ENCODE peak calls at places on chromosome 3, in ten cellular contexts. One of them, this sample, is unnamed.

GRCh38 chr3:196619213-196619612 is 20.3 kb upstream of the NRROS start:
- DNase-seq in heart left ventricle: no peak
- DNase-seq in IMR-90: no peak
- DNase-seq in ovary: no peak
- DNase-seq in lower leg skin: no peak
- DNase-seq in K562: no peak
- DNase-seq in spleen: no peak
- DNase-seq in adrenal gland: no peak
- DNase-seq in prostate gland: no peak
- DNase-seq in GM12891: no peak
- DNase-seq in this sample: no peak

GRCh38 chr3:55882006-55882405 is 394.9 kb upstream of the WNT5A start:
- DNase-seq in lower leg skin: no peak
- DNase-seq in ovary: no peak
- DNase-seq in prostate gland: no peak
- DNase-seq in spleen: no peak
- DNase-seq in GM12891: no peak
- DNase-seq in IMR-90: no peak
- DNase-seq in adrenal gland: no peak
- DNase-seq in K562: no peak
- DNase-seq in heart left ventricle: no peak
- DNase-seq in this sample: peak; percentile 66

GRCh38 chr3:14225421-14225820 is 46.8 kb downstream of the LSM3 start:
- DNase-seq in ovary: no peak
- DNase-seq in heart left ventricle: no peak
- DNase-seq in prostate gland: no peak
- DNase-seq in lower leg skin: peak; percentile 78
- DNase-seq in spleen: no peak
- DNase-seq in IMR-90: no peak
- DNase-seq in adrenal gland: no peak
- DNase-seq in GM12891: no peak
- DNase-seq in K562: no peak
- DNase-seq in this sample: no peak

GRCh38 chr3:139122612-139123011 is 77.9 kb upstream of the PRR23C start:
- DNase-seq in heart left ventricle: no peak
- DNase-seq in GM12891: no peak
- DNase-seq in ovary: no peak
- DNase-seq in lower leg skin: no peak
- DNase-seq in IMR-90: no peak
- DNase-seq in K562: no peak
- DNase-seq in spleen: no peak
- DNase-seq in adrenal gland: no peak
- DNase-seq in prostate gland: no peak
- DNase-seq in this sample: peak; percentile 88

GRCh38 chr3:110744723-110745122 is 326.9 kb upstream of the NECTIN3 start:
- DNase-seq in GM12891: no peak
- DNase-seq in IMR-90: no peak
- DNase-seq in spleen: no peak
- DNase-seq in lower leg skin: no peak
- DNase-seq in K562: no peak
- DNase-seq in adrenal gland: no peak
- DNase-seq in heart left ventricle: no peak
- DNase-seq in prostate gland: no peak
- DNase-seq in ovary: no peak
- DNase-seq in this sample: no peak

GRCh38 chr3:101886626-101887025 is 37.3 kb downstream of the NFKBIZ start:
- DNase-seq in lower leg skin: no peak
- DNase-seq in K562: no peak
- DNase-seq in GM12891: no peak
- DNase-seq in heart left ventricle: no peak
- DNase-seq in IMR-90: no peak
- DNase-seq in ovary: no peak
- DNase-seq in spleen: no peak
- DNase-seq in adrenal gland: no peak
- DNase-seq in prostate gland: no peak
- DNase-seq in this sample: no peak

GRCh38 chr3:81743096-81744025 is 18.1 kb downstream of the GBE1 start:
- DNase-seq in prostate gland: no peak
- DNase-seq in spleen: no peak
- DNase-seq in GM12891: no peak
- DNase-seq in lower leg skin: no peak
- DNase-seq in adrenal gland: peak; percentile 78
- DNase-seq in heart left ventricle: peak; percentile 35
- DNase-seq in ovary: no peak
- DNase-seq in IMR-90: peak; percentile 98
- DNase-seq in K562: peak; percentile 22
- DNase-seq in this sample: peak; percentile 93

GRCh38 chr3:175397407-175397806 is 538.3 kb downstream of the NAALADL2 start:
- DNase-seq in K562: no peak
- DNase-seq in heart left ventricle: no peak
- DNase-seq in ovary: no peak
- DNase-seq in GM12891: no peak
- DNase-seq in IMR-90: no peak
- DNase-seq in prostate gland: no peak
- DNase-seq in adrenal gland: no peak
- DNase-seq in spleen: no peak
- DNase-seq in lower leg skin: no peak
- DNase-seq in this sample: no peak

GRCh38 chr3:115038831-115039230 is 108.3 kb downstream of the ZBTB20 start:
- DNase-seq in adrenal gland: no peak
- DNase-seq in prostate gland: no peak
- DNase-seq in heart left ventricle: no peak
- DNase-seq in K562: no peak
- DNase-seq in IMR-90: no peak
- DNase-seq in GM12891: no peak
- DNase-seq in spleen: no peak
- DNase-seq in ovary: no peak
- DNase-seq in lower leg skin: no peak
- DNase-seq in this sample: no peak

GRCh38 chr3:107206141-107206540 is 171.1 kb upstream of the CCDC54 start:
- DNase-seq in heart left ventricle: peak; percentile 32
- DNase-seq in IMR-90: peak; percentile 59
- DNase-seq in lower leg skin: no peak
- DNase-seq in adrenal gland: peak; percentile 36
- DNase-seq in ovary: no peak
- DNase-seq in spleen: no peak
- DNase-seq in prostate gland: no peak
- DNase-seq in GM12891: peak; percentile 4
- DNase-seq in K562: peak; percentile 36
- DNase-seq in this sample: no peak

GRCh38 chr3:62586356-62586755 is 213.0 kb upstream of the FEZF2 start:
- DNase-seq in spleen: no peak
- DNase-seq in ovary: no peak
- DNase-seq in prostate gland: no peak
- DNase-seq in IMR-90: peak; percentile 46
- DNase-seq in adrenal gland: no peak
- DNase-seq in GM12891: no peak
- DNase-seq in lower leg skin: no peak
- DNase-seq in heart left ventricle: no peak
- DNase-seq in K562: no peak
- DNase-seq in this sample: no peak

GRCh38 chr3:141487419-141488345 is 855 bp downstream of the RASA2 start:
- DNase-seq in ovary: peak; percentile 80
- DNase-seq in heart left ventricle: peak; percentile 65
- DNase-seq in IMR-90: peak; percentile 44
- DNase-seq in spleen: peak; percentile 98
- DNase-seq in lower leg skin: peak; percentile 95
- DNase-seq in GM12891: peak; percentile 56
- DNase-seq in K562: peak; percentile 76
- DNase-seq in prostate gland: peak; percentile 81
- DNase-seq in adrenal gland: peak; percentile 65
- DNase-seq in this sample: no peak
- TF ChIP-seq POLR2A in ovary: no peak
- TF ChIP-seq POLR2A in heart left ventricle: peak; percentile 13
- TF ChIP-seq POLR2A in IMR-90: no peak
- TF ChIP-seq POLR2A in spleen: no peak
- TF ChIP-seq POLR2A in lower leg skin: no peak
- TF ChIP-seq POLR2A in GM12891: no peak
- TF ChIP-seq POLR2A in K562: peak; percentile 83
- TF ChIP-seq POLR2A in prostate gland: peak; percentile 73
- TF ChIP-seq POLR2A in adrenal gland: no peak
- TF ChIP-seq POLR2A in this sample: no peak

GRCh38 chr3:15287565-15288330 is 44.6 kb downstream of the SH3BP5 start:
- DNase-seq in spleen: no peak
- DNase-seq in ovary: peak; percentile 77
- DNase-seq in K562: no peak
- DNase-seq in prostate gland: no peak
- DNase-seq in heart left ventricle: peak; percentile 36
- DNase-seq in adrenal gland: peak; percentile 81
- DNase-seq in IMR-90: peak; percentile 94
- DNase-seq in lower leg skin: no peak
- DNase-seq in GM12891: no peak
- DNase-seq in this sample: peak; percentile 93
- TF ChIP-seq POLR2A in spleen: no peak
- TF ChIP-seq POLR2A in ovary: no peak
- TF ChIP-seq POLR2A in K562: no peak
- TF ChIP-seq POLR2A in prostate gland: no peak
- TF ChIP-seq POLR2A in heart left ventricle: peak; percentile 15
- TF ChIP-seq POLR2A in adrenal gland: no peak
- TF ChIP-seq POLR2A in IMR-90: no peak
- TF ChIP-seq POLR2A in lower leg skin: no peak
- TF ChIP-seq POLR2A in GM12891: no peak
- TF ChIP-seq POLR2A in this sample: no peak

GRCh38 chr3:49025005-49025792 is 3.3 kb downstream of the NDUFAF3 start:
- DNase-seq in spleen: no peak
- DNase-seq in ovary: no peak
- DNase-seq in K562: no peak
- DNase-seq in adrenal gland: peak; percentile 25
- DNase-seq in GM12891: no peak
- DNase-seq in prostate gland: no peak
- DNase-seq in heart left ventricle: no peak
- DNase-seq in lower leg skin: no peak
- DNase-seq in IMR-90: no peak
- DNase-seq in this sample: no peak
- TF ChIP-seq POLR2A in spleen: no peak
- TF ChIP-seq POLR2A in ovary: no peak
- TF ChIP-seq POLR2A in K562: peak; percentile 69
- TF ChIP-seq POLR2A in adrenal gland: no peak
- TF ChIP-seq POLR2A in GM12891: peak; percentile 78
- TF ChIP-seq POLR2A in prostate gland: no peak
- TF ChIP-seq POLR2A in heart left ventricle: no peak
- TF ChIP-seq POLR2A in lower leg skin: no peak
- TF ChIP-seq POLR2A in IMR-90: no peak
- TF ChIP-seq POLR2A in this sample: no peak

DNA sequence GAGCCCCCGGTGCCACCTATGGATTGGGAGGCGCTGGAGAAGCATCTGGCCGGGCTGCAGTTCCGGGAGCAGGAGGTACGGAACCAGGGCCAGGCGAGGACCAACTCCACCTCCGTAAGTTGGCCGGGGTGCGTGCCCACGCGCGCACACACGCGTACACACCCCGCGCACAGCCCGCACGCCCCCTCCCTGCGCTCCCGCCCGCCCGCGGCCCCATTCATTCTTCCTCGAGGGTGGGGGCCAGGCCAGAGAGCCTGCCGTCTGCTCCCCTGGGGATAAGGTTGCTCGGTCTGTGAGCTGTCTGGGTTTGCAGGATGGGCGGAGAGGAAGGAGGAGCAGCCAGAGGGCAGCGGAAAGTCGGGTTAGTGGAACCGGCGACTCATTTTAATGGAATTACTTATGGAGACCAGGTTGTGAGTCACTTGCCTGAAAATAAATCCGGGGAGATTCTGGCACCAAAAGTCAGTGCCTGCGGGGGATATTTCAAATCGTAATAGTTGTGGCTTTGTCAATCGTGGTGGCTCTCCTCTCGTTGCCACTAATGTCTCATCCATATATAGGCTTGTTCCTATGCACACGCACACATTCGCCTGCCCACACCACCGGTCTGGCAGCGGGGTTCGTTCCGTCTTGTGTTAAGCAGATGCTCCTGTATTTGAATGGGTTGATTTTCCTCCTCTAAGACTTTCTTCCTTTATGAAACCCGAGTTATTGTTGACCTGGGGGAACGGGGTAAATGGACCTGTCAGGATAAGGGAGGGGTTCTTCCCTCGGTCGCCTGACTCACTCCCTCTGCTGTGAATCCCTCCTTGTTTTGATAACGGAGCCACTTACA is 223.4 kb upstream of the IL12A start:
- DNase-seq in IMR-90: peak; percentile 98
- DNase-seq in spleen: no peak
- DNase-seq in prostate gland: peak; percentile 73
- DNase-seq in K562: no peak
- DNase-seq in GM12891: no peak
- DNase-seq in heart left ventricle: peak; percentile 90
- DNase-seq in adrenal gland: peak; percentile 73
- DNase-seq in lower leg skin: peak; percentile 95
- DNase-seq in ovary: peak; percentile 56
- DNase-seq in this sample: no peak
- TF ChIP-seq POLR2A in IMR-90: peak; percentile 66
- TF ChIP-seq POLR2A in spleen: no peak
- TF ChIP-seq POLR2A in prostate gland: peak; percentile 20
- TF ChIP-seq POLR2A in K562: no peak
- TF ChIP-seq POLR2A in GM12891: no peak
- TF ChIP-seq POLR2A in heart left ventricle: peak; percentile 37
- TF ChIP-seq POLR2A in adrenal gland: no peak
- TF ChIP-seq POLR2A in lower leg skin: no peak
- TF ChIP-seq POLR2A in ovary: no peak
- TF ChIP-seq POLR2A in this sample: no peak

GRCh38 chr3:168517514-168518071 is 421.9 kb upstream of the GOLIM4 start:
- DNase-seq in GM12891: no peak
- DNase-seq in IMR-90: peak; percentile 10
- DNase-seq in spleen: no peak
- DNase-seq in lower leg skin: no peak
- DNase-seq in heart left ventricle: no peak
- DNase-seq in ovary: no peak
- DNase-seq in prostate gland: no peak
- DNase-seq in adrenal gland: no peak
- DNase-seq in K562: no peak
- DNase-seq in this sample: no peak
- TF ChIP-seq POLR2A in GM12891: no peak
- TF ChIP-seq POLR2A in IMR-90: no peak
- TF ChIP-seq POLR2A in spleen: no peak
- TF ChIP-seq POLR2A in lower leg skin: no peak
- TF ChIP-seq POLR2A in heart left ventricle: no peak
- TF ChIP-seq POLR2A in ovary: no peak
- TF ChIP-seq POLR2A in prostate gland: no peak
- TF ChIP-seq POLR2A in adrenal gland: no peak
- TF ChIP-seq POLR2A in K562: no peak
- TF ChIP-seq POLR2A in this sample: no peak

DNA sequence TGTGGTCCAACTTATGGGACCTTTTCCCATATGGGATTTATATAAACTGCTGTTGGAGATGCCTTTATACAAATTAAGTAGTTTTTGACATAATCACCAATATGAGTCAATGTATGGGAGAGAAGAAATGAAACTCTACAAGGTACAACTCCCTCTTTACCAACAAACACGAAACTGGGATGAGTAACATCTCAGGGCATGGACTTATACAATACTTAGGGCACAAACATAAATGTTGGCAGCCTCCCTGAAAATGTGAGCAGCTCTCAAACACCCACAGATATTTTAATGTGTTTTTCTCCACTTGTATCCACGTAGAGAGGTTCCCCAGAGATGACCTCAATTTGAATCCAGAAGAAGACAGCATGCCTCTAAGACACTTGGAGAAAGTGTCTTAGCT is 161.6 kb downstream of the MAGI1 start:
- DNase-seq in prostate gland: no peak
- DNase-seq in K562: no peak
- DNase-seq in ovary: no peak
- DNase-seq in adrenal gland: no peak
- DNase-seq in IMR-90: peak; percentile 35
- DNase-seq in GM12891: no peak
- DNase-seq in lower leg skin: no peak
- DNase-seq in heart left ventricle: no peak
- DNase-seq in spleen: no peak
- DNase-seq in this sample: no peak
- TF ChIP-seq POLR2A in prostate gland: no peak
- TF ChIP-seq POLR2A in K562: no peak
- TF ChIP-seq POLR2A in ovary: no peak
- TF ChIP-seq POLR2A in adrenal gland: no peak
- TF ChIP-seq POLR2A in IMR-90: no peak
- TF ChIP-seq POLR2A in GM12891: no peak
- TF ChIP-seq POLR2A in lower leg skin: no peak
- TF ChIP-seq POLR2A in heart left ventricle: no peak
- TF ChIP-seq POLR2A in spleen: no peak
- TF ChIP-seq POLR2A in this sample: no peak

This sample was measured in esophagus muscularis mucosa.